ENCODE peak calls at places on chromosomes 12 and 14, in four cellular contexts. D, Z, K and Y are unnamed samples.

GRCh38 chr14:97446087-97446486 is 648.9 kb downstream of the VRK1 start:
- DNase-seq in D (no peak), Z (no peak), K (no peak), Y (no peak)

GRCh38 chr14:53412819-53413664 is 259.9 kb upstream of the DDHD1 start:
- DNase-seq in D (no peak), Z (no peak), K (no peak), Y (no peak)

GRCh38 chr14:95979339-95980042 is 59.7 kb upstream of the C14orf132 start:
- DNase-seq in D (no peak), Z (no peak), K (no peak), Y (no peak)

GRCh38 chr14:104266643-104267575 is 128.5 kb downstream of the KIF26A start:
- DNase-seq in D (no peak), Z (peak), K (no peak), Y (peak)

GRCh38 chr12:53513712-53514415 is 6.6 kb upstream of the NPFF start:
- DNase-seq in D (no peak), Z (no peak), K (no peak), Y (no peak)

GRCh38 chr12:21894792-21895392 is 46.3 kb downstream of the ABCC9 start:
- DNase-seq in D (no peak), Z (no peak), K (no peak), Y (no peak)

GRCh38 chr12:93626160-93626559 is 51.0 kb upstream of the CRADD start:
- DNase-seq in D (no peak), Z (no peak), K (no peak), Y (no peak)

GRCh38 chr14:93693914-93694313 is 94.4 kb downstream of the PRIMA1 start:
- DNase-seq in D (no peak), Z (no peak), K (no peak), Y (no peak)

GRCh38 chr12:116922194-116922897 is 11.6 kb downstream of the FBXW8 start:
- DNase-seq in D (no peak), Z (no peak), K (no peak), Y (no peak)

GRCh38 chr12:96070670-96071279 is 35.4 kb upstream of the LTA4H start:
- DNase-seq in D (no peak), Z (no peak), K (peak), Y (no peak)

GRCh38 chr12:59113831-59114273 is 193.5 kb upstream of the LRIG3 start:
- DNase-seq in D (no peak), Z (peak), K (peak), Y (peak)

GRCh38 chr12:79422060-79422812 is 268.5 kb downstream of the PAWR start:
- DNase-seq in D (no peak), Z (no peak), K (no peak), Y (no peak)

GRCh38 chr14:101068958-101069549 is 165.5 kb upstream of the RTL1 start:
- DNase-seq in D (no peak), Z (peak), K (no peak), Y (peak)

GRCh38 chr14:71203306-71203705 is 296.0 kb downstream of the PCNX1 start:
- DNase-seq in D (no peak), Z (no peak), K (no peak), Y (no peak)

GRCh38 chr12:95131589-95132335 is 58.3 kb upstream of the NR2C1 start:
- DNase-seq in D (no peak), Z (no peak), K (no peak), Y (no peak)

GRCh38 chr12:6925239-6925542 is 2.6 kb upstream of the ATN1 start:
- DNase-seq in D (no peak), Z (no peak), K (no peak), Y (no peak)

GRCh38 chr14:75422169-75422568 is 5.7 kb upstream of the JDP2 start:
- DNase-seq in D (no peak), Z (no peak), K (no peak), Y (no peak)

GRCh38 chr12:8692573-8692972 is 5.2 kb upstream of the RIMKLB start:
- DNase-seq in D (no peak), Z (peak), K (peak), Y (peak)

GRCh38 chr12:131366261-131366871 is 344.5 kb upstream of the SFSWAP start:
- DNase-seq in D (no peak), Z (no peak), K (no peak), Y (no peak)

GRCh38 chr14:100865682-100866591 is 37.6 kb downstream of the RTL1 start:
- DNase-seq in D (no peak), Z (no peak), K (no peak), Y (no peak)

GRCh38 chr14:49594347-49595089 is 4.2 kb upstream of the LRR1 start:
- DNase-seq in D (no peak), Z (peak), K (no peak), Y (no peak)